ENCODE peak calls at places on chromosomes 11 and 22, in six cellular contexts. P is foreskin fibroblast, W is spleen, T is mesothelial cell of epicardium, I is left ventricle myocardium inferior, O is IMR-90. N is an unnamed sample.

GRCh38 chr22:38007330-38007902 is 23.1 kb upstream of the SOX10 start:
- DNase-seq in P (no peak), W (no peak), T (no peak), I (no peak), O (no peak), N (no peak)

GRCh38 chr11:110478410-110478809 is 48.7 kb downstream of the FDX1 start:
- DNase-seq in P (no peak), W (no peak), T (no peak), I (no peak), O (no peak), N (no peak)

GRCh38 chr22:46894081-46894671 is 131.7 kb downstream of the TBC1D22A start:
- DNase-seq in P (peak; percentile 24), W (no peak), T (no peak), I (no peak), O (peak; percentile 45), N (no peak)

GRCh38 chr11:3906166-3906565 is 50.7 kb downstream of the STIM1 start:
- DNase-seq in P (no peak), W (no peak), T (no peak), I (no peak), O (no peak), N (no peak)

GRCh38 chr11:116438651-116439479 is 333.9 kb downstream of the BUD13 start:
- DNase-seq in P (no peak), W (no peak), T (no peak), I (no peak), O (no peak), N (no peak)

GRCh38 chr11:67562951-67563350 is 20.7 kb upstream of the GSTP1 start:
- DNase-seq in P (no peak), W (no peak), T (no peak), I (no peak), O (no peak), N (no peak)

GRCh38 chr11:10441652-10442503 is 13.2 kb upstream of the AMPD3 start:
- DNase-seq in P (no peak), W (no peak), T (no peak), I (no peak), O (no peak), N (no peak)

GRCh38 chr22:47151490-47151889 is 389.0 kb downstream of the TBC1D22A start:
- DNase-seq in P (no peak), W (no peak), T (no peak), I (no peak), O (peak; percentile 44), N (no peak)

DNA sequence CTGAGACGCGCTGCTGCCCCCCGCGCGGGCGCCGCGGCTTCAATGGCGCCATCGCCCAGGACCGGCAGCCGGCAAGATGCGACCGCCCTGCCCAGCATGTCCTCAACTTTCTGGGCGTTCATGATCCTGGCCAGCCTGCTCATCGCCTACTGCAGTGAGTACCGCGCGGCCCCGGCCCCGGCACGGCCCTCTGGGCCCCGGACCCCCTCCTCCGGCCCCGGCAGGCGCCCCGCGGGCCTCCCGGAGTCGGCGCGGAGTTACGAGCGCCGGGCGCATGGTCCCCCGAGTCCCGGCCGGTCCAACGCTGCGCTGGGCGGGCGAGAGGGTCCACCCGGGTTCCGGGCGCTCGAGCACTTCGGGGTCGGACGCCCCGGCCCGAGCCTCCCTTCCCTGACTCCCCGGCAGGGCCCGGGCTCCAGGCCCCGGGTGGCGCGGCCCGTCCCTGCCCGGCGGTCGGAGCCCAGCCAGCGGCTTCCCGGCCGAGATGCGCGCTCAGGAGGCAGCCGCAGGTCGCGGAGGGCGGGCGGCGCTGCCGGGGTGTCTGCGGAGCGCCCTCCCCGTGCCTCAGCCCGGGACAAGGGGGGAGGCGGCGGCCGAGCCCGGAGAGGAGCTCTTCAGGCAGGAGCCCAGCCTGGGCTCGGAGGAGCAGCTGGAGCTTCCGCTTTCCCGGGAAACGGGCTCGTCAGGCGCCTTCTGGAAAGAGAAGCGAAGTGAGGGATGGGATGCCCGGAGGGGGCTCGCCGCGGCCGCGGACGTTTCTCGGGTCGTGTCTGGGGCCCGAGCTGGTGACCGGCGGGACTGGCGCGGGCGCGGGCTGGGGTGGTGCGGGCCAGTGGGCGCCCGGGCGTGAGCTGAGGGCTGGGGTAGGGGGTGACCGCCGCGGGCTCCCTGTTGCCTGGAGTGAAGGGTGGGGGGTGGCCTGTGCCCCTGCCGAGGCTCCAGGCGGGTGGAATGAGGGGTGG is 1337.8 kb downstream of the BRD1 start:
- DNase-seq in P (no peak), W (peak; percentile 57), T (no peak), I (no peak), O (no peak), N (no peak)
- TF ChIP-seq CTCF in P (no peak), W (no peak), T (no peak), I (no peak), O (no peak), N (no peak)

GRCh38 chr11:33554219-33554618 is 146.4 kb downstream of the C11orf91 start:
- DNase-seq in P (no peak), W (no peak), T (no peak), I (no peak), O (no peak), N (no peak)
- TF ChIP-seq CTCF in P (no peak), W (no peak), T (no peak), I (no peak), O (no peak), N (no peak)

GRCh38 chr22:27996981-27997380 is 77.9 kb upstream of the PITPNB start:
- DNase-seq in P (no peak), W (peak; percentile 40), T (no peak), I (peak; percentile 9), O (no peak), N (no peak)
- TF ChIP-seq CTCF in P (no peak), W (no peak), T (no peak), I (no peak), O (no peak), N (no peak)

DNA sequence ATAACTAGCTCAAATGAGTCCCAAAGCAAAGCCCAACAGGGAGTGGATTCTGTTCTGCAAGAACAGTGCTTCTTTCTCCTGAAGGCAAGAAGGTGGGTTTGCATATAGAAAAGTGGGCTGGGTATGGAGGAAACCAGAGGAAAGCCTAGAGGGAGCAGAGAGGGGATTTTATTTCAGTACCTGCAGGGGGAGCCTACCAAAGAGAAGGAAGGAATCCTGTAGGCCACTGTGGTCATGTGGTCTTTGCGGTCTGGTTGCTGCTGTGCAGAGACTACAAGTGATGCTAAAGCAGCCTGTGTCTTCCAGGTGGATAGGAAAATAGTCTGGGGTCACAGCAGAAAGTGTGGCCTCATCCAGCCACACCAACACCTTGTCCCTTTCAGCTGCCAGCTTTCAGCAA is 33.2 kb upstream of the ZBTB16 start:
- DNase-seq in P (no peak), W (no peak), T (no peak), I (no peak), O (no peak), N (no peak)
- TF ChIP-seq CTCF in P (no peak), W (no peak), T (no peak), I (peak; percentile 24), O (no peak), N (peak; percentile 11)

GRCh38 chr11:126113515-126113957 is 50.9 kb upstream of the CDON start:
- DNase-seq in P (peak; percentile 95), W (peak; percentile 59), T (no peak), I (peak; percentile 85), O (peak; percentile 96), N (no peak)
- TF ChIP-seq CTCF in P (no peak), W (no peak), T (no peak), I (no peak), O (peak; percentile 19), N (no peak)

GRCh38 chr11:61617515-61617914 is 36.6 kb upstream of the SYT7 start:
- DNase-seq in P (no peak), W (no peak), T (no peak), I (no peak), O (peak; percentile 29), N (no peak)
- TF ChIP-seq CTCF in P (no peak), W (no peak), T (peak; percentile 49), I (no peak), O (peak; percentile 8), N (no peak)

GRCh38 chr22:36977401-36977861 is 41.8 kb downstream of the TST start:
- DNase-seq in P (peak; percentile 32), W (peak; percentile 94), T (no peak), I (peak; percentile 48), O (peak; percentile 9), N (no peak)
- TF ChIP-seq CTCF in P (peak; percentile 40), W (peak; percentile 14), T (no peak), I (peak; percentile 34), O (peak; percentile 36), N (peak; percentile 38)

DNA sequence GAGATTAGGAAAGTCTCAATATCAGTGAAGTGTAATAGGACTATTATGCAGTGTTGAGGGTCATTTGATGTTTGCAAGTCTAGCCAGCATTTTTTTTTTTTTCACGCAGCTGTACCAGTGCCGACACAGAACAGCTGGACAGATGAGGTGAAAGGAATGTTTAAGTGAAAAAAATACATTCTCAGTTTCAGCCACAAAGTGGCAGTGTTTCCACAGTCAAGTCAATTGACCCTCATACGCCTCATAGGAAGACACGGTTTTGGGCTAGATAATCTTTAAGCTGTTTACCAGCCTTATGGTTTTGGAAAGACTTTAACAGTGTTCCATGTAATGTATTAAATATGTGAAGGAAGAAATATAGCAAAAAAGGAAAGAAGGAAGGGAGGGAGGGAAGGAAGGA is 349.9 kb upstream of the ANO3 start:
- DNase-seq in P (peak; percentile 69), W (no peak), T (no peak), I (no peak), O (peak; percentile 77), N (no peak)
- TF ChIP-seq CTCF in P (peak; percentile 32), W (no peak), T (peak; percentile 34), I (peak; percentile 70), O (peak; percentile 77), N (peak; percentile 78)

GRCh38 chr22:39932918-39933649 is 27.1 kb upstream of the TMA7B start:
- DNase-seq in P (no peak), W (no peak), T (no peak), I (no peak), O (no peak), N (no peak)
- TF ChIP-seq CTCF in P (peak; percentile 60), W (peak; percentile 39), T (peak; percentile 52), I (peak; percentile 68), O (peak; percentile 44), N (peak; percentile 54)

N was measured in D721Med.